ENCODE peak calls at places on chromosomes 2 and 18, in nine cellular contexts. R is Calu3, K is foreskin fibroblast, M is AG04450, E is cardiac muscle cell, O is A549, P is gastrocnemius medialis, G is BJ, I is GM12865. F is an unnamed sample.

GRCh38 chr2:80001704-80002103 is 302.8 kb downstream of the LRRTM1 start:
- DNase-seq in R (no peak), K (no peak), M (no peak), E (no peak), O (no peak), P (no peak), G (peak), I (no peak), F (no peak)

GRCh38 chr2:72917138-72917874 is at the start of gene EMX1:
- DNase-seq in R (peak), K (no peak), M (no peak), E (peak), O (peak), P (peak), G (no peak), I (peak), F (peak)

GRCh38 chr2:105237045-105237765 is 4.3 kb upstream of the GPR45 start:
- DNase-seq in R (no peak), K (no peak), M (no peak), E (no peak), O (no peak), P (no peak), G (no peak), I (no peak), F (no peak)

GRCh38 chr2:12982149-12982584 is 265.4 kb downstream of the TRIB2 start:
- DNase-seq in R (no peak), K (peak), M (no peak), E (no peak), O (no peak), P (no peak), G (peak), I (no peak), F (no peak)

GRCh38 chr2:200338692-200339091 is 32.2 kb downstream of the SPATS2L start:
- DNase-seq in R (no peak), K (no peak), M (no peak), E (no peak), O (no peak), P (no peak), G (no peak), I (no peak), F (no peak)

GRCh38 chr2:129702773-129703172 is 276.7 kb upstream of the RAB6C start:
- DNase-seq in R (no peak), K (no peak), M (no peak), E (no peak), O (no peak), P (no peak), G (no peak), I (no peak), F (no peak)

GRCh38 chr2:36376992-36377738 is 21.6 kb downstream of the CRIM1 start:
- DNase-seq in R (peak), K (no peak), M (no peak), E (peak), O (peak), P (peak), G (no peak), I (no peak), F (no peak)

GRCh38 chr2:11701831-11702301 is 31.9 kb upstream of the NTSR2 start:
- DNase-seq in R (no peak), K (no peak), M (no peak), E (no peak), O (no peak), P (no peak), G (no peak), I (no peak), F (no peak)

GRCh38 chr2:162821176-162821575 is 17.4 kb downstream of the KCNH7 start:
- DNase-seq in R (no peak), K (no peak), M (no peak), E (no peak), O (peak), P (no peak), G (no peak), I (no peak), F (no peak)

GRCh38 chr2:155645771-155646170 is 686.8 kb downstream of the NR4A2 start:
- DNase-seq in R (no peak), K (no peak), M (no peak), E (no peak), O (no peak), P (no peak), G (no peak), I (no peak), F (no peak)

GRCh38 chr2:53460347-53460746 is 307.3 kb upstream of the CHAC2 start:
- DNase-seq in R (peak), K (no peak), M (no peak), E (no peak), O (no peak), P (no peak), G (no peak), I (no peak), F (no peak)

GRCh38 chr2:113784823-113785744 is 28.6 kb upstream of the SLC35F5 start:
- DNase-seq in R (no peak), K (peak), M (no peak), E (no peak), O (no peak), P (peak), G (no peak), I (no peak), F (no peak)

GRCh38 chr18:12423820-12424219 is 16.1 kb downstream of the PRELID3A start:
- DNase-seq in R (no peak), K (no peak), M (no peak), E (peak), O (no peak), P (no peak), G (no peak), I (no peak), F (no peak)

GRCh38 chr18:30623401-30624065 is 419.0 kb downstream of the DSC3 start:
- DNase-seq in R (no peak), K (no peak), M (no peak), E (no peak), O (no peak), P (no peak), G (no peak), I (no peak), F (no peak)

GRCh38 chr2:168138369-168138768 is 109.0 kb downstream of the STK39 start:
- DNase-seq in R (no peak), K (peak), M (no peak), E (no peak), O (no peak), P (peak), G (no peak), I (no peak), F (no peak)

GRCh38 chr18:73717570-73717969 is 430.1 kb downstream of the FBXO15 start:
- DNase-seq in R (no peak), K (peak), M (no peak), E (no peak), O (no peak), P (no peak), G (peak), I (no peak), F (no peak)

GRCh38 chr2:209523778-209524362 is 100.0 kb downstream of the MAP2 start:
- DNase-seq in R (no peak), K (no peak), M (no peak), E (no peak), O (no peak), P (no peak), G (no peak), I (peak), F (no peak)
- TF ChIP-seq CTCF in R (no peak), K (no peak), M (no peak), E (no peak), O (no peak), P (no peak), G (no peak), I (no peak), F (no peak)

DNA sequence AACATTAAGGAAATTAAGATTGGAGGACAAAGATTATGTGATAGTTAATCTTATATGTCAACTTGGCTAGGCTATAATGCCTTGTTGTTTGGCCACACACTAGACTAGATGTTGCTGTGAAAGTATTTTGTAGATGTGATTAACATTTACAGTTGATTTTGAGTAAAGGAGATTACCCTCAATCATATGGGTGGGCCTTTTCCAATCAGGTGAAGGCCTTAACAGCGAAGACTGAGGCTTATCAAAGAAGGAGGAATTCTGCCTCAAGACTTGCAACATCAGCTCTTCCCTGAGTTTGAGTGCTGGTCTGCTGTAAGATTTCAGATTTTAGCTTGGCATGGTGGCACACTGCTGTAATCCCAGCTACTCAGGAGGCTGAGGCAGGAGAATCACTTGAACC is 250.3 kb downstream of the CDH20 start:
- DNase-seq in R (no peak), K (no peak), M (no peak), E (no peak), O (no peak), P (no peak), G (no peak), I (no peak), F (no peak)
- TF ChIP-seq CTCF in R (no peak), K (no peak), M (no peak), E (no peak), O (no peak), P (no peak), G (no peak), I (no peak), F (no peak)

DNA sequence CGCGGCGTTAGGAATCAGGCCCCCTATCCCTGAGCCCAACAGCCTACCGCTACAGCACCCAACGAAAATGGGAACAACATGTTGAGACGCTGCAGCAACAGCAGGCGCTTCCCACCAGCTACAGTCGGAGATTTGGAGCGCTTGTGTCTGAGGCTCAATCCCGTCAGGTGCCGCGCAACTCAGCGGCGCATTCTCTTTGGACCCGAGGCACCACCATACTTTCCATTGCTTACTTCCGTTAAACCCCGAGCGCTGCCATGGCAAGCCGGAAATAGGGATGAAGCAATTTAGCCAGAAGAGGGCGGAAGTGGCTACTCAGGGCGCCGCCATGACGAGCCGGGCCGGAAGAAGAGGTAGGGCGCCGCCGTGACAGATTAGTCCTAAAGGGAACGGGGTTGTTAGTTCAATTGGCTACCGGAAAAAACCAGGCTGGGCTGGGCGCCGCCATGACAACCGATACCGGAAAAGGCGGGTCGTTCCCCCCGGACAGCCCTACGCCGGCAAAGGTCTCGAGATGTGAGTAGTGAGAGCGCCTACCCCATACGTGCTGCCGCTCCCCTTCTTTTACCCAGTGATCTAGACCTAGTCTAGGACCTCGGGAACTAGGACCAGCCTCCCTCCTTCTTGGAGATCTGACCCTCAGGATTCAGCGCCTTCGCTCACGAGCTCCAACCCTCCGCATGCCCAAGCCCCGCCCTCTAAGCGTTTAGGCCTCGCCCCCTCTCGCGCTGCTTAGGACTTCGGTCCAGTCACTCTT is at the start of gene CHCHD5:
- DNase-seq in R (peak), K (peak), M (peak), E (peak), O (peak), P (peak), G (peak), I (peak), F (peak)
- TF ChIP-seq CTCF in R (no peak), K (no peak), M (peak), E (no peak), O (no peak), P (no peak), G (peak), I (no peak), F (no peak)

GRCh38 chr18:36114738-36115137 is 14.4 kb downstream of the SLC39A6 start:
- DNase-seq in R (no peak), K (no peak), M (no peak), E (no peak), O (no peak), P (no peak), G (no peak), I (no peak), F (no peak)
- TF ChIP-seq CTCF in R (no peak), K (no peak), M (no peak), E (no peak), O (no peak), P (no peak), G (no peak), I (no peak), F (no peak)

GRCh38 chr2:239309398-239310245 is 91.2 kb downstream of the HDAC4 start:
- DNase-seq in R (no peak), K (no peak), M (no peak), E (no peak), O (no peak), P (peak), G (no peak), I (no peak), F (no peak)
- TF ChIP-seq CTCF in R (no peak), K (no peak), M (no peak), E (no peak), O (no peak), P (no peak), G (no peak), I (no peak), F (no peak)

F was measured in endothelial cell.